ENCODE peak calls at places on chromosomes 11 and 22, in nine cellular contexts. R is AG08395, W is HL-60, Z is HEK293T, K is AG08396, M is tibial artery, C is fibroblast of the conjunctiva, H is cardiac fibroblast, D is left ventricle myocardium inferior. J is an unnamed sample.

GRCh38 chr22:36086629-36087254 is 58.1 kb upstream of the RBFOX2 start:
- DNase-seq in D (no peak), K (no peak), H (no peak), W (no peak), Z (no peak), C (no peak), R (no peak), M (no peak), J (no peak)

GRCh38 chr11:46969379-46969778 is 32.8 kb downstream of the CSTPP1 start:
- DNase-seq in H (no peak), D (no peak), M (no peak), W (no peak), K (no peak), Z (no peak), C (no peak), R (no peak), J (no peak)

GRCh38 chr11:1742371-1742770 is 8.0 kb downstream of the IFITM10 start:
- DNase-seq in M (no peak), C (no peak), W (no peak), K (no peak), H (no peak), R (no peak), D (no peak), Z (no peak), J (no peak)

GRCh38 chr11:106389096-106389495 is 311.6 kb downstream of the AASDHPPT start:
- DNase-seq in Z (no peak), R (peak), M (no peak), W (no peak), D (no peak), K (no peak), H (peak), C (no peak), J (no peak)

GRCh38 chr11:2217211-2218081 is 45.8 kb upstream of the TH start:
- DNase-seq in K (no peak), R (no peak), C (no peak), M (no peak), W (no peak), Z (peak), D (no peak), H (no peak), J (no peak)

GRCh38 chr11:47376543-47377371 is 1.6 kb downstream of the SPI1 start:
- DNase-seq in Z (no peak), D (peak), W (no peak), R (no peak), K (no peak), M (peak), H (no peak), C (no peak), J (no peak)

GRCh38 chr11:66546368-66546965 is at the start of gene ACTN3:
- DNase-seq in W (no peak), H (peak), C (no peak), K (peak), M (peak), R (peak), Z (no peak), D (peak), J (no peak)

GRCh38 chr11:63687845-63688244 is 6.5 kb downstream of the RTN3 start:
- DNase-seq in M (no peak), H (no peak), K (no peak), Z (no peak), D (no peak), C (no peak), R (no peak), W (no peak), J (no peak)

GRCh38 chr11:3122775-3123201 is 42.3 kb downstream of the OSBPL5 start:
- DNase-seq in Z (no peak), K (no peak), M (peak), W (no peak), R (no peak), C (no peak), H (no peak), D (peak), J (no peak)

GRCh38 chr22:38192475-38192863 is 9.3 kb upstream of the MAFF start:
- DNase-seq in M (no peak), K (no peak), Z (no peak), W (no peak), C (no peak), H (no peak), R (no peak), D (no peak), J (no peak)

GRCh38 chr11:316031-316701 is 2.3 kb downstream of the IFITM1 start:
- DNase-seq in K (no peak), C (no peak), H (peak), M (peak), R (no peak), D (peak), Z (no peak), W (no peak), J (no peak)

GRCh38 chr22:17782158-17782557 is 7.9 kb upstream of the BID start:
- DNase-seq in W (no peak), M (no peak), K (no peak), H (no peak), C (no peak), D (no peak), R (no peak), Z (no peak), J (no peak)

GRCh38 chr22:48511211-48511610 is 1316.5 kb downstream of the BRD1 start:
- DNase-seq in H (no peak), C (no peak), K (no peak), W (no peak), R (no peak), D (no peak), Z (no peak), M (no peak), J (no peak)

GRCh38 chr11:109960831-109961230 is 132.4 kb upstream of the ZC3H12C start:
- DNase-seq in M (peak), R (peak), C (peak), W (no peak), K (peak), D (peak), Z (no peak), H (peak), J (no peak)

GRCh38 chr11:64839335-64839734 is 5.1 kb downstream of the CDC42BPG start:
- DNase-seq in D (no peak), H (no peak), K (no peak), C (no peak), R (no peak), M (no peak), Z (no peak), W (no peak), J (no peak)

GRCh38 chr11:63629426-63629825 is 15.2 kb upstream of the PLAAT3 start:
- DNase-seq in C (no peak), M (no peak), R (no peak), K (no peak), H (no peak), W (no peak), Z (no peak), D (no peak), J (no peak)

GRCh38 chr22:23709107-23709506 is 18.3 kb downstream of the RGL4 start:
- DNase-seq in W (no peak), K (peak), R (peak), D (no peak), C (peak), M (no peak), Z (no peak), H (no peak), J (no peak)

GRCh38 chr11:14672635-14673034 is 29.0 kb downstream of the PDE3B start:
- DNase-seq in H (no peak), K (peak), D (no peak), M (no peak), W (no peak), C (peak), R (peak), Z (no peak), J (no peak)

GRCh38 chr22:41672780-41673509 is 15.7 kb downstream of the SNU13 start:
- DNase-seq in Z (peak), C (no peak), W (no peak), R (peak), D (no peak), M (no peak), H (peak), K (no peak), J (no peak)

GRCh38 chr22:41524283-41524682 is 20.0 kb downstream of the POLR3H start:
- DNase-seq in H (peak), Z (no peak), R (no peak), C (no peak), D (peak), M (peak), K (peak), W (no peak), J (no peak)

GRCh38 chr11:103112364-103112763 is 3.1 kb downstream of the DYNC2H1 start:
- DNase-seq in K (no peak), Z (no peak), W (no peak), R (no peak), D (no peak), C (no peak), H (peak), M (no peak), J (no peak)

GRCh38 chr11:72703281-72704008 is 29.2 kb upstream of the PDE2A start:
- DNase-seq in C (peak), Z (no peak), M (peak), K (peak), H (peak), D (peak), R (peak), W (no peak), J (no peak)

GRCh38 chr22:38203855-38204497 is 2.2 kb downstream of the MAFF start:
- DNase-seq in H (no peak), D (no peak), Z (no peak), W (no peak), M (no peak), R (peak), C (no peak), K (peak), J (no peak)

GRCh38 chr11:84163115-84163514 is 876.9 kb upstream of the CCDC90B start:
- DNase-seq in M (no peak), D (no peak), R (no peak), Z (no peak), K (no peak), W (no peak), H (no peak), C (no peak), J (no peak)

GRCh38 chr11:28913883-28914282 is 805.7 kb downstream of the METTL15 start:
- DNase-seq in W (no peak), D (no peak), C (no peak), R (no peak), Z (no peak), H (no peak), K (no peak), M (no peak), J (no peak)

GRCh38 chr22:23542933-23543332 is 37.2 kb downstream of the IGLL1 start:
- DNase-seq in C (no peak), R (no peak), W (no peak), D (no peak), M (no peak), K (no peak), H (peak), Z (no peak), J (no peak)

GRCh38 chr11:58513747-58514367 is 6.0 kb upstream of the OR5B21 start:
- DNase-seq in H (peak), Z (peak), C (peak), R (peak), D (no peak), W (no peak), K (peak), M (no peak), J (no peak)

GRCh38 chr11:128548655-128549255 is 38.6 kb downstream of the ETS1 start:
- DNase-seq in K (peak), H (peak), C (no peak), W (no peak), M (no peak), D (peak), R (peak), Z (no peak), J (peak)

GRCh38 chr11:44632466-44633123 is 67.1 kb downstream of the CD82 start:
- DNase-seq in C (no peak), H (peak), D (no peak), M (no peak), K (peak), W (no peak), Z (peak), R (no peak), J (no peak)

J was measured in GM13977.